ENCODE peak calls at places on chromosomes 5 and 9, in five cellular contexts. C, T, R, N and F are unnamed samples.

GRCh38 chr9:36865731-36866635 is 168.1 kb downstream of the PAX5 start:
- DNase-seq in T (no peak), C (no peak), N (no peak), R (no peak), F (no peak)

GRCh38 chr5:146840016-146840415 is 38.5 kb downstream of the PPP2R2B start:
- DNase-seq in T (no peak), N (no peak), C (no peak), R (no peak), F (no peak)

GRCh38 chr5:142540774-142541466 is 145.0 kb downstream of the FGF1 start:
- DNase-seq in C (no peak), T (no peak), R (no peak), N (no peak), F (no peak)

GRCh38 chr9:136618578-136619547 is 43.9 kb upstream of the EGFL7 start:
- DNase-seq in C (no peak), N (no peak), T (no peak), R (no peak), F (no peak)

GRCh38 chr9:127574089-127574921 is 37.8 kb upstream of the STXBP1 start:
- DNase-seq in N (no peak), R (peak), T (no peak), C (peak), F (no peak)

GRCh38 chr9:133710661-133711427 is 27.3 kb downstream of the SARDH start:
- DNase-seq in R (no peak), N (no peak), C (no peak), T (no peak), F (no peak)

GRCh38 chr5:1666812-1667588 is 132.6 kb downstream of the MRPL36 start:
- DNase-seq in R (peak), N (peak), C (no peak), T (peak), F (no peak)

GRCh38 chr5:111935022-111935421 is 178.0 kb upstream of the NREP start:
- DNase-seq in T (no peak), N (no peak), R (no peak), C (no peak), F (no peak)

GRCh38 chr5:102651466-102651865 is 103.6 kb upstream of the PAM start:
- DNase-seq in T (no peak), R (no peak), C (no peak), N (no peak), F (no peak)

GRCh38 chr9:87793292-87793691 is 67.4 kb downstream of the CTSL start:
- DNase-seq in C (peak), T (no peak), R (no peak), N (no peak), F (no peak)

GRCh38 chr9:91530829-91531228 is 107.2 kb upstream of the NFIL3 start:
- DNase-seq in C (no peak), N (no peak), R (no peak), T (no peak), F (no peak)

GRCh38 chr5:150626853-150627276 is 13.6 kb upstream of the SYNPO start:
- DNase-seq in T (no peak), N (no peak), C (no peak), R (no peak), F (no peak)

GRCh38 chr5:16886366-16886736 is 49.7 kb downstream of the MYO10 start:
- DNase-seq in R (no peak), T (no peak), C (no peak), N (no peak), F (no peak)

GRCh38 chr9:97809666-97810344 is 43.2 kb upstream of the FOXE1 start:
- DNase-seq in C (peak), T (no peak), N (no peak), R (no peak), F (no peak)

GRCh38 chr5:6365977-6366590 is 12.3 kb downstream of the MED10 start:
- DNase-seq in T (peak), C (no peak), R (no peak), N (no peak), F (no peak)

GRCh38 chr9:129944501-129945116 is 98.4 kb downstream of the FNBP1 start:
- DNase-seq in N (peak), C (no peak), R (no peak), T (no peak), F (no peak)

GRCh38 chr9:126514037-126514821 is 99.5 kb upstream of the LMX1B start:
- DNase-seq in T (peak), R (peak), C (peak), N (peak), F (peak)

GRCh38 chr5:111461934-111462333 is 50.4 kb downstream of the STARD4 start:
- DNase-seq in T (no peak), R (no peak), N (no peak), C (no peak), F (no peak)

GRCh38 chr9:90843530-90843929 is 41.9 kb downstream of the SYK start:
- DNase-seq in N (no peak), R (no peak), C (no peak), T (peak), F (no peak)

GRCh38 chr9:94692601-94693000 is 33.9 kb upstream of the AOPEP start:
- DNase-seq in N (no peak), T (no peak), R (peak), C (peak), F (no peak)

GRCh38 chr9:22157271-22157670 is 148.2 kb upstream of the CDKN2B start:
- DNase-seq in T (no peak), N (no peak), R (no peak), C (no peak), F (no peak)

GRCh38 chr5:127878174-127878750 is 175.1 kb downstream of the CCDC192 start:
- DNase-seq in N (no peak), C (peak), R (peak), T (no peak), F (no peak)

GRCh38 chr5:54514841-54515432 is 2.6 kb upstream of the SNX18 start:
- DNase-seq in C (peak), T (no peak), N (no peak), R (no peak), F (no peak)

GRCh38 chr9:19946446-19947109 is 157.7 kb upstream of the SLC24A2 start:
- DNase-seq in R (peak), T (no peak), N (no peak), C (no peak), F (no peak)

GRCh38 chr5:15807861-15808260 is 307.9 kb downstream of the FBXL7 start:
- DNase-seq in T (no peak), R (no peak), N (no peak), C (no peak), F (no peak)

GRCh38 chr5:130138406-130139060 is 234.3 kb downstream of the CHSY3 start:
- DNase-seq in T (no peak), R (no peak), C (no peak), N (no peak), F (no peak)

GRCh38 chr5:90144625-90145327 is 264.8 kb downstream of the CETN3 start:
- DNase-seq in R (no peak), N (no peak), C (no peak), T (no peak), F (no peak)

GRCh38 chr5:127562252-127562651 is 44.8 kb downstream of the PRRC1 start:
- DNase-seq in T (no peak), C (peak), R (peak), N (no peak), F (no peak)